ENCODE peak calls at places on chromosomes 7 and 10, in ten cellular contexts. One of them, this sample, is unnamed. For H3K27me3, the result is how much of the 10 kb centered on the place peaks cover.

GRCh38 chr10:62433901-62434300 is 59.7 kb downstream of the ZNF365 start:
- DNase-seq in lower lobe of right lung: no peak
- DNase-seq in HCT116: no peak
- DNase-seq in left ventricle myocardium inferior: no peak
- DNase-seq in thoracic aorta: no peak
- DNase-seq in heart left ventricle: no peak
- DNase-seq in sigmoid colon: no peak
- DNase-seq in CD4-positive, alpha-beta memory T cell: no peak
- DNase-seq in Panc1: no peak
- DNase-seq in tibial nerve: no peak
- DNase-seq in this sample: no peak

GRCh38 chr10:72260588-72261322 is 13.0 kb upstream of the DDIT4 start:
- DNase-seq in thoracic aorta: no peak
- DNase-seq in tibial nerve: peak
- DNase-seq in left ventricle myocardium inferior: peak
- DNase-seq in sigmoid colon: peak
- DNase-seq in lower lobe of right lung: peak
- DNase-seq in heart left ventricle: peak
- DNase-seq in CD4-positive, alpha-beta memory T cell: peak
- DNase-seq in Panc1: no peak
- DNase-seq in HCT116: no peak
- DNase-seq in this sample: peak

GRCh38 chr7:99422625-99423024 is 13.9 kb downstream of the BUD31 start:
- DNase-seq in HCT116: no peak
- DNase-seq in thoracic aorta: no peak
- DNase-seq in tibial nerve: no peak
- DNase-seq in heart left ventricle: no peak
- DNase-seq in CD4-positive, alpha-beta memory T cell: no peak
- DNase-seq in lower lobe of right lung: no peak
- DNase-seq in left ventricle myocardium inferior: no peak
- DNase-seq in Panc1: no peak
- DNase-seq in sigmoid colon: no peak
- DNase-seq in this sample: no peak

GRCh38 chr7:88042157-88042556 is 108.1 kb downstream of the ADAM22 start:
- DNase-seq in CD4-positive, alpha-beta memory T cell: no peak
- DNase-seq in HCT116: no peak
- DNase-seq in Panc1: no peak
- DNase-seq in left ventricle myocardium inferior: no peak
- DNase-seq in tibial nerve: no peak
- DNase-seq in heart left ventricle: no peak
- DNase-seq in lower lobe of right lung: no peak
- DNase-seq in thoracic aorta: no peak
- DNase-seq in sigmoid colon: no peak
- DNase-seq in this sample: no peak

GRCh38 chr10:101974091-101974799 is 81.7 kb downstream of the ARMH3 start:
- DNase-seq in thoracic aorta: no peak
- DNase-seq in HCT116: no peak
- DNase-seq in tibial nerve: no peak
- DNase-seq in left ventricle myocardium inferior: no peak
- DNase-seq in sigmoid colon: no peak
- DNase-seq in heart left ventricle: peak
- DNase-seq in Panc1: no peak
- DNase-seq in lower lobe of right lung: no peak
- DNase-seq in CD4-positive, alpha-beta memory T cell: no peak
- DNase-seq in this sample: no peak

GRCh38 chr10:128286413-128287097 is 160.3 kb upstream of the MKI67 start:
- DNase-seq in HCT116: no peak
- DNase-seq in left ventricle myocardium inferior: no peak
- DNase-seq in thoracic aorta: no peak
- DNase-seq in heart left ventricle: no peak
- DNase-seq in sigmoid colon: no peak
- DNase-seq in Panc1: no peak
- DNase-seq in CD4-positive, alpha-beta memory T cell: no peak
- DNase-seq in tibial nerve: no peak
- DNase-seq in lower lobe of right lung: no peak
- DNase-seq in this sample: no peak

GRCh38 chr7:117875566-117875965 is 2.3 kb upstream of the CTTNBP2 start:
- DNase-seq in CD4-positive, alpha-beta memory T cell: no peak
- DNase-seq in Panc1: no peak
- DNase-seq in tibial nerve: peak
- DNase-seq in heart left ventricle: no peak
- DNase-seq in sigmoid colon: no peak
- DNase-seq in left ventricle myocardium inferior: no peak
- DNase-seq in thoracic aorta: no peak
- DNase-seq in HCT116: peak
- DNase-seq in lower lobe of right lung: no peak
- DNase-seq in this sample: peak

GRCh38 chr10:51000976-51001375 is 73.3 kb upstream of the PRKG1 start:
- DNase-seq in CD4-positive, alpha-beta memory T cell: no peak
- DNase-seq in HCT116: no peak
- DNase-seq in tibial nerve: no peak
- DNase-seq in thoracic aorta: no peak
- DNase-seq in sigmoid colon: no peak
- DNase-seq in Panc1: no peak
- DNase-seq in lower lobe of right lung: no peak
- DNase-seq in heart left ventricle: no peak
- DNase-seq in left ventricle myocardium inferior: no peak
- DNase-seq in this sample: peak

GRCh38 chr10:102770792-102771191 is 27.0 kb downstream of the WBP1L start:
- DNase-seq in thoracic aorta: no peak
- DNase-seq in left ventricle myocardium inferior: no peak
- DNase-seq in heart left ventricle: no peak
- DNase-seq in Panc1: no peak
- DNase-seq in CD4-positive, alpha-beta memory T cell: no peak
- DNase-seq in HCT116: no peak
- DNase-seq in sigmoid colon: no peak
- DNase-seq in lower lobe of right lung: no peak
- DNase-seq in tibial nerve: no peak
- DNase-seq in this sample: no peak

GRCh38 chr10:77811831-77812430 is 114.6 kb downstream of the DLG5 start:
- DNase-seq in HCT116: no peak
- DNase-seq in sigmoid colon: no peak
- DNase-seq in left ventricle myocardium inferior: no peak
- DNase-seq in CD4-positive, alpha-beta memory T cell: no peak
- DNase-seq in tibial nerve: no peak
- DNase-seq in heart left ventricle: no peak
- DNase-seq in lower lobe of right lung: peak
- DNase-seq in thoracic aorta: no peak
- DNase-seq in Panc1: no peak
- DNase-seq in this sample: no peak

GRCh38 chr7:55020481-55020871 is 1.7 kb downstream of the EGFR start:
- DNase-seq in heart left ventricle: no peak
- DNase-seq in HCT116: no peak
- DNase-seq in tibial nerve: peak
- DNase-seq in lower lobe of right lung: peak
- DNase-seq in thoracic aorta: no peak
- DNase-seq in left ventricle myocardium inferior: peak
- DNase-seq in Panc1: no peak
- DNase-seq in sigmoid colon: peak
- DNase-seq in CD4-positive, alpha-beta memory T cell: no peak
- DNase-seq in this sample: no peak

GRCh38 chr7:130921391-130922180 is 187.6 kb upstream of the KLF14 start:
- DNase-seq in heart left ventricle: peak
- DNase-seq in tibial nerve: peak
- DNase-seq in left ventricle myocardium inferior: peak
- DNase-seq in lower lobe of right lung: no peak
- DNase-seq in thoracic aorta: peak
- DNase-seq in CD4-positive, alpha-beta memory T cell: no peak
- DNase-seq in sigmoid colon: peak
- DNase-seq in Panc1: no peak
- DNase-seq in HCT116: no peak
- DNase-seq in this sample: peak

GRCh38 chr10:110444009-110444347 is 53.7 kb upstream of the DUSP5 start:
- DNase-seq in CD4-positive, alpha-beta memory T cell: no peak
- DNase-seq in Panc1: no peak
- DNase-seq in HCT116: no peak
- DNase-seq in sigmoid colon: no peak
- DNase-seq in left ventricle myocardium inferior: peak
- DNase-seq in lower lobe of right lung: no peak
- DNase-seq in tibial nerve: no peak
- DNase-seq in heart left ventricle: peak
- DNase-seq in thoracic aorta: no peak
- DNase-seq in this sample: peak

GRCh38 chr7:131016230-131016629 is 282.2 kb upstream of the KLF14 start:
- DNase-seq in thoracic aorta: no peak
- DNase-seq in heart left ventricle: no peak
- DNase-seq in sigmoid colon: no peak
- DNase-seq in Panc1: no peak
- DNase-seq in tibial nerve: no peak
- DNase-seq in HCT116: no peak
- DNase-seq in CD4-positive, alpha-beta memory T cell: no peak
- DNase-seq in lower lobe of right lung: no peak
- DNase-seq in left ventricle myocardium inferior: no peak
- DNase-seq in this sample: no peak

GRCh38 chr10:31620236-31621151 is 301.5 kb downstream of the ZEB1 start:
- DNase-seq in heart left ventricle: peak
- DNase-seq in HCT116: no peak
- DNase-seq in sigmoid colon: peak
- DNase-seq in lower lobe of right lung: peak
- DNase-seq in left ventricle myocardium inferior: peak
- DNase-seq in tibial nerve: peak
- DNase-seq in CD4-positive, alpha-beta memory T cell: no peak
- DNase-seq in Panc1: no peak
- DNase-seq in thoracic aorta: no peak
- DNase-seq in this sample: no peak

GRCh38 chr10:118472961-118473675 is 122.3 kb downstream of the PRLHR start:
- DNase-seq in thoracic aorta: no peak
- DNase-seq in lower lobe of right lung: no peak
- DNase-seq in heart left ventricle: no peak
- DNase-seq in CD4-positive, alpha-beta memory T cell: no peak
- DNase-seq in tibial nerve: no peak
- DNase-seq in Panc1: no peak
- DNase-seq in left ventricle myocardium inferior: no peak
- DNase-seq in HCT116: no peak
- DNase-seq in sigmoid colon: no peak
- DNase-seq in this sample: no peak

GRCh38 chr10:42551582-42552187 is 86.7 kb downstream of the ZNF33B start:
- DNase-seq in thoracic aorta: no peak
- DNase-seq in lower lobe of right lung: no peak
- DNase-seq in tibial nerve: no peak
- DNase-seq in Panc1: no peak
- DNase-seq in HCT116: no peak
- DNase-seq in sigmoid colon: no peak
- DNase-seq in CD4-positive, alpha-beta memory T cell: peak
- DNase-seq in left ventricle myocardium inferior: no peak
- DNase-seq in heart left ventricle: no peak
- DNase-seq in this sample: no peak

DNA sequence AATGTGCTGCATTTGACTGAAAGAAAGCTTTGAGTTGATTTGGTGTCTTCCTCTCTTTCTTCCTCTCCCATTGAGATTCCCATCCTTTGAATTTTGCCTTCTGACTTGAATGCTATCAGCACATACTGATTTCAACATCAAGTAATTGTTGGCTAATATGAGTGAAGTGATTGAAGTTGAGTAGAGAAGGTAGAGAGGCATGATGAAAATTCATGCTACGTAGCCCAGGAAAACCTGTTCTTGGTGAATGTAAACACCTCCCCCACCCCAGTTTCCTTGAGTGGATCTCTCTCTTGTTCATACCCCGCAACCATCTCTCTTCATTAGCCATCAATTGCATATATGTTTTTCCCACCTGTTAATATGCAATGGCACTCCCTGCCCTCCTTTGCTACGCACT is 193.3 kb downstream of the FRMD4A start:
- DNase-seq in sigmoid colon: no peak
- DNase-seq in left ventricle myocardium inferior: no peak
- DNase-seq in CD4-positive, alpha-beta memory T cell: no peak
- DNase-seq in HCT116: no peak
- DNase-seq in Panc1: no peak
- DNase-seq in thoracic aorta: no peak
- DNase-seq in heart left ventricle: no peak
- DNase-seq in lower lobe of right lung: no peak
- DNase-seq in tibial nerve: no peak
- DNase-seq in this sample: no peak
- H3K27me3 ChIP-seq in sigmoid colon: under half
- H3K27me3 ChIP-seq in left ventricle myocardium inferior: under half
- H3K27me3 ChIP-seq in CD4-positive, alpha-beta memory T cell: under half
- H3K27me3 ChIP-seq in HCT116: under half
- H3K27me3 ChIP-seq in Panc1: under half
- H3K27me3 ChIP-seq in thoracic aorta: under half
- H3K27me3 ChIP-seq in heart left ventricle: under half
- H3K27me3 ChIP-seq in lower lobe of right lung: under half
- H3K27me3 ChIP-seq in tibial nerve: under half
- H3K27me3 ChIP-seq in this sample: under half

GRCh38 chr10:121525276-121526039 is 72.8 kb downstream of the FGFR2 start:
- DNase-seq in CD4-positive, alpha-beta memory T cell: no peak
- DNase-seq in thoracic aorta: no peak
- DNase-seq in Panc1: no peak
- DNase-seq in heart left ventricle: no peak
- DNase-seq in tibial nerve: no peak
- DNase-seq in sigmoid colon: no peak
- DNase-seq in left ventricle myocardium inferior: no peak
- DNase-seq in lower lobe of right lung: no peak
- DNase-seq in HCT116: no peak
- DNase-seq in this sample: no peak
- H3K27me3 ChIP-seq in CD4-positive, alpha-beta memory T cell: under half
- H3K27me3 ChIP-seq in thoracic aorta: under half
- H3K27me3 ChIP-seq in Panc1: under half
- H3K27me3 ChIP-seq in heart left ventricle: under half
- H3K27me3 ChIP-seq in tibial nerve: under half
- H3K27me3 ChIP-seq in sigmoid colon: under half
- H3K27me3 ChIP-seq in left ventricle myocardium inferior: half or more
- H3K27me3 ChIP-seq in lower lobe of right lung: under half
- H3K27me3 ChIP-seq in HCT116: under half
- H3K27me3 ChIP-seq in this sample: under half

DNA sequence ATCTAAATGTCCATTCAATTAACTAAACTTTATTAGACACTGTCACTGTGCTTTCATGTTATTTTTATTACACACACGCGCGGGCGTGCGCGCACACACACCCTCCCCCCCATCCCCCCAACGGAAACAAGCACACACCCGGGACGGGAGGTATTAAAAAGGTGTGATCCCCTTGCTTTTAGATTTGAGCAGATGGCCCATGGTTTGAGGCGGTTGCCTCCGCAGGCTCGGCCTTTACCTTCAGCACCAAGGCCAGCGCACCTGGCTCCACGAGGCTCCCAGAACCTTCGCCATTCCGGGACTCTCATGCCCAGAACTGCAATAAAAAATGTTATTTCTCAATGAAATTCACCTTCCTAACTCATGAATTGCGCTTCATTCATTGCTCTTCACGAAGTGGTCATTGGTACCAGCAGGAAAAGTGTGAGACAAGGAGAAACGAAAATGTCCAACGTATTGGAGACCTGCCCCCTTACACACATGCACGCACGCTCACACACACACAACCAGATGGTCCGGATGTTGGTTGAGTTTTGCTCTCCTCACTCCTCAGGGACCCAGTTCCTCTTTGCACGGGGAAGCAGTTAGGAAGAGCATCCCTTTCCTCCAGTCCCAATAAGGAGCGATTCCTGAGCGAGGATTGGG is 20.8 kb upstream of the PTF1A start:
- DNase-seq in lower lobe of right lung: no peak
- DNase-seq in heart left ventricle: no peak
- DNase-seq in CD4-positive, alpha-beta memory T cell: no peak
- DNase-seq in Panc1: no peak
- DNase-seq in thoracic aorta: no peak
- DNase-seq in HCT116: no peak
- DNase-seq in tibial nerve: no peak
- DNase-seq in sigmoid colon: no peak
- DNase-seq in left ventricle myocardium inferior: no peak
- DNase-seq in this sample: peak
- H3K27me3 ChIP-seq in lower lobe of right lung: half or more
- H3K27me3 ChIP-seq in heart left ventricle: half or more
- H3K27me3 ChIP-seq in CD4-positive, alpha-beta memory T cell: under half
- H3K27me3 ChIP-seq in Panc1: under half
- H3K27me3 ChIP-seq in thoracic aorta: under half
- H3K27me3 ChIP-seq in HCT116: under half
- H3K27me3 ChIP-seq in tibial nerve: under half
- H3K27me3 ChIP-seq in sigmoid colon: under half
- H3K27me3 ChIP-seq in left ventricle myocardium inferior: half or more
- H3K27me3 ChIP-seq in this sample: half or more

GRCh38 chr7:27239780-27240731 is 2.5 kb upstream of the EVX1 start:
- DNase-seq in HCT116: no peak
- DNase-seq in lower lobe of right lung: no peak
- DNase-seq in CD4-positive, alpha-beta memory T cell: no peak
- DNase-seq in tibial nerve: no peak
- DNase-seq in left ventricle myocardium inferior: no peak
- DNase-seq in thoracic aorta: no peak
- DNase-seq in sigmoid colon: no peak
- DNase-seq in Panc1: no peak
- DNase-seq in heart left ventricle: no peak
- DNase-seq in this sample: no peak
- H3K27me3 ChIP-seq in HCT116: under half
- H3K27me3 ChIP-seq in lower lobe of right lung: half or more
- H3K27me3 ChIP-seq in CD4-positive, alpha-beta memory T cell: under half
- H3K27me3 ChIP-seq in tibial nerve: half or more
- H3K27me3 ChIP-seq in left ventricle myocardium inferior: half or more
- H3K27me3 ChIP-seq in thoracic aorta: under half
- H3K27me3 ChIP-seq in sigmoid colon: half or more
- H3K27me3 ChIP-seq in Panc1: under half
- H3K27me3 ChIP-seq in heart left ventricle: half or more
- H3K27me3 ChIP-seq in this sample: half or more

This sample was measured in A673.